ENCODE peak calls at places on chromosome 10, in nine cellular contexts. D, G, R, B, Z, S, F, J and I are unnamed samples.

GRCh38 chr10:110206988-110207804 is at the start of gene MXI1:
- DNase-seq in D (peak; percentile 86), J (peak; percentile 40), S (peak; percentile 35), G (peak; percentile 85), R (peak; percentile 29), Z (no peak), F (peak; percentile 81), B (peak; percentile 72), I (peak; percentile 84)

GRCh38 chr10:130726996-130727725 is 584.4 kb downstream of the TCERG1L start:
- DNase-seq in F (no peak), Z (no peak), S (no peak), J (no peak), B (no peak), D (no peak), G (peak; percentile 54), R (no peak), I (no peak)

GRCh38 chr10:11163990-11164805 is 146.5 kb downstream of the CELF2 start:
- DNase-seq in F (no peak), B (no peak), R (no peak), Z (no peak), D (peak; percentile 56), S (no peak), G (no peak), J (no peak), I (no peak)

GRCh38 chr10:64115913-64116643 is 594.9 kb downstream of the REEP3 start:
- DNase-seq in Z (no peak), G (no peak), B (peak; percentile 22), S (no peak), F (no peak), D (peak; percentile 47), R (no peak), J (peak; percentile 25), I (peak; percentile 28)

GRCh38 chr10:122525788-122526187 is 34.8 kb upstream of the DMBT1 start:
- DNase-seq in Z (no peak), B (peak; percentile 13), F (peak; percentile 27), R (no peak), D (peak; percentile 13), G (no peak), S (no peak), J (no peak), I (no peak)

GRCh38 chr10:103140469-103140868 is 52.6 kb downstream of the NT5C2 start:
- DNase-seq in R (no peak), G (no peak), S (no peak), F (no peak), D (no peak), J (no peak), B (no peak), Z (no peak), I (no peak)

GRCh38 chr10:77195101-77195500 is 442.5 kb downstream of the KCNMA1 start:
- DNase-seq in G (no peak), F (no peak), B (no peak), S (peak; percentile 22), D (no peak), R (no peak), Z (peak; percentile 95), J (no peak), I (no peak)

GRCh38 chr10:89480047-89480446 is 55.3 kb downstream of the SLC16A12 start:
- DNase-seq in F (no peak), B (no peak), Z (no peak), D (no peak), S (no peak), J (no peak), R (no peak), G (no peak), I (no peak)

GRCh38 chr10:72081772-72082590 is 6.4 kb downstream of the SPOCK2 start:
- DNase-seq in R (no peak), B (peak; percentile 3), S (no peak), F (no peak), J (no peak), Z (no peak), D (no peak), G (no peak), I (no peak)

GRCh38 chr10:4546500-4546899 is 279.5 kb upstream of the AKR1E2 start:
- DNase-seq in G (no peak), J (no peak), Z (peak; percentile 88), S (no peak), F (no peak), B (no peak), R (no peak), D (no peak), I (no peak)